ENCODE peak calls at places on chromosomes 6 and 20, in seven cellular contexts. O, V, G, U, Y, N and Q are unnamed samples.
A peak's percentile ranks its signal among the peaks of the same experiment; 100 is the strongest.

GRCh38 chr6:44049989-44050871 is 77.0 kb downstream of the MRPL14 start:
- DNase-seq in G (peak; percentile 6), U (no peak), O (no peak), V (no peak), Y (no peak), N (no peak), Q (no peak)

GRCh38 chr6:27472182-27472616 is 706 bp downstream of the ZNF184 start:
- DNase-seq in V (peak; percentile 68), Y (peak; percentile 51), N (no peak), U (peak; percentile 58), O (peak; percentile 67), G (peak; percentile 77), Q (peak; percentile 77)

GRCh38 chr6:99338188-99338587 is 11.3 kb downstream of the FAXC start:
- DNase-seq in O (no peak), N (no peak), G (no peak), Y (no peak), U (no peak), V (no peak), Q (no peak)

GRCh38 chr20:20210327-20210726 is 157.6 kb upstream of the INSM1 start:
- DNase-seq in V (peak; percentile 73), O (no peak), G (no peak), N (no peak), Y (no peak), U (no peak), Q (no peak)

GRCh38 chr6:8229913-8230312 is 127.6 kb upstream of the EEF1E1 start:
- DNase-seq in O (no peak), N (no peak), V (no peak), G (no peak), U (no peak), Y (no peak), Q (no peak)

GRCh38 chr6:32952817-32953739 is at the start of gene HLA-DMA:
- DNase-seq in V (peak; percentile 90), N (peak; percentile 70), O (peak; percentile 98), Y (peak; percentile 76), G (peak; percentile 91), U (peak; percentile 89), Q (peak; percentile 95)

GRCh38 chr20:47985092-47985850 is 200.0 kb upstream of the SULF2 start:
- DNase-seq in O (peak; percentile 26), Y (no peak), U (no peak), N (no peak), G (no peak), V (no peak), Q (no peak)

GRCh38 chr6:151141685-151142084 is 98.1 kb upstream of the AKAP12 start:
- DNase-seq in G (no peak), V (peak; percentile 9), O (peak; percentile 81), N (no peak), U (no peak), Y (no peak), Q (peak; percentile 88)

GRCh38 chr20:56816349-56816748 is 187.2 kb downstream of the TFAP2C start:
- DNase-seq in Y (no peak), G (no peak), U (no peak), V (no peak), O (no peak), N (no peak), Q (no peak)

DNA sequence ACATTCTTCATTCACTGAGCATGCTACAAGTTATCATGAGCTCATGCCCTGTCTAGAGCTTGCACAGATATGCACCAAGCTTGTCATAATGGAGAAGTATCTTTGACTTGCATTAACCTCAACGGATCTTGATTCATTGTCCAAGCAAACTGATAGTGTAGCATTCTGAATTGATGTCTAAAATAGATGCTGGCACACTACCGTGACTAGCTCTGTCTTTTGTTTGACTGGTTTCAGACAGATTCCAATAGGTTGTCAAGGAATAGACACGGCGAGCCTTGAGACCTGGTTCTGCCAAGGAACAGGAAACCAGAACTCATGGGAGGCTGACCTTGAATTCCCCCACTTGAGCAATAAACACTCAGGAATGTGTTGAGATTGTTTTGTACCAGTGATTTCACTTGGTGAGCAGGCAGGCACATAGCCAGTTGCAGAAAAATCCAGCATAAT is 1153.1 kb upstream of the GJE1 start:
- DNase-seq in G (no peak), V (no peak), Y (peak; percentile 9), N (no peak), U (no peak), O (peak; percentile 99), Q (peak; percentile 97)
- TF ChIP-seq CTCF in G (no peak), V (no peak), Y (no peak), N (no peak), U (no peak), O (no peak), Q (no peak)

DNA sequence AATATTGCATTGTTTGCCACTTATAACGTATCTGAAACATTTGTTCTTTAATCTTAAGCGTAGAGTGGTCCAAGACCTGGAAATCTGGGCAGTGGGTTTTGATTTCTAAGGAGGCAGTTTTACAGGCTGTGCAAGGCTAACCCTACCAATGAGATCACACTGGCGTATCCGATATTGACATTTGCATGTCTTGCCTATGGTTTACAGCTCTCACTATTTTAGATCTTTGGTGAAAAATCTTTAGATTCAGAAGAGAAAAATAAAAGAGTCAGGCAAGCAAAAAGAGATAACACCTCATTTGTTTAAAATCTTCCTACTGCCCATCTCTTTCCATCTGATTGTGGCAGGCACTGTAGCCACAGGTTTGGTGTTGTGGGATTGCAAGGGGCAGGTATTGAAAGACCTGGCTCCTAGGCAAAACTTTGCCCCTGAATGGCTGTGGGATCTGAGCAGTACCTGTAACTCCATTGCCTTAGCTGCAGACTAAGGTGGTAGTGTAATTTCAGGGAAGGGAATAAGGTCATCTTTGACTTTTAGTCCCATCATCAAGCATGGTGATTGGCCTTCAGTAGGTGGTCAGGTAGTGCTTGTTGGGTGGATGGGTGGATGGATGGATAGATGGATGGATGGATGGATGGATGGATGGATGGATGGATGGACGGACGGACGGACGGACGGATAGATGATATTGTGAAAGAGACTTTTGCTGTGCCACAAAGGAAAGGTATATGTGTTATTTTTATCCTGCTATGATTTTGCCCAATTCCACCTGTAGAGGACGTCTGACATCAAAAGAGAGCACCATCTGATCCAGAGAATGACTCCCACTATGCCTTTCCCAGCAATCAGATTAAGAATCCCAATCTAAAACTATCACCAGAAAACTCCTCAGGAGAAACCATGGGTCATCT is 1.9 kb downstream of the TNFAIP3 start:
- DNase-seq in Y (no peak), G (no peak), O (no peak), U (no peak), V (no peak), N (no peak), Q (no peak)
- H3K4me3 ChIP-seq in Y (peak overlapping the region; percentile 93), G (peak overlapping the region; percentile 74), O (peak overlapping the region; percentile 78), U (no peak overlapping the region), V (peak overlapping the region; percentile 88), N (no peak overlapping the region), Q (peak overlapping the region; percentile 90)

GRCh38 chr6:153503810-153504209 is 372.7 kb upstream of the RGS17 start:
- DNase-seq in V (no peak), N (no peak), Y (no peak), G (no peak), O (peak; percentile 6), U (no peak), Q (no peak)
- TF ChIP-seq CTCF in V (no peak), N (no peak), Y (no peak), G (no peak), O (peak; percentile 27), U (no peak), Q (no peak)

GRCh38 chr6:101853226-101853625 is 459.7 kb downstream of the GRIK2 start:
- DNase-seq in V (no peak), Y (no peak), O (no peak), G (no peak), U (no peak), N (no peak), Q (peak; percentile 23)
- H3K4me3 ChIP-seq in V (no peak overlapping the region), Y (no peak overlapping the region), O (no peak overlapping the region), G (no peak overlapping the region), U (no peak overlapping the region), N (no peak overlapping the region), Q (no peak overlapping the region)

GRCh38 chr20:59403261-59403961 is 103.0 kb downstream of the EDN3 start:
- DNase-seq in G (peak; percentile 62), U (peak; percentile 60), N (peak; percentile 52), Y (no peak), O (no peak), V (peak; percentile 33), Q (peak; percentile 10)

GRCh38 chr20:59405819-59406218 is 105.4 kb downstream of the EDN3 start:
- DNase-seq in G (no peak), U (no peak), N (no peak), V (no peak), O (no peak), Y (no peak), Q (no peak)

GRCh38 chr20:59403962-59404314 is 103.5 kb downstream of the EDN3 start:
- DNase-seq in V (no peak), O (no peak), Y (no peak), G (no peak), U (no peak), N (no peak), Q (no peak)

GRCh38 chr20:59405226-59405815 is 104.9 kb downstream of the EDN3 start:
- DNase-seq in G (no peak), O (no peak), V (no peak), Y (no peak), U (no peak), N (no peak), Q (no peak)

GRCh38 chr20:59404749-59405148 is 104.3 kb downstream of the EDN3 start:
- DNase-seq in Y (no peak), O (no peak), N (no peak), U (no peak), G (no peak), V (no peak), Q (no peak)
- TF ChIP-seq CTCF in Y (no peak), O (no peak), N (no peak), U (no peak), G (no peak), V (no peak), Q (no peak)

GRCh38 chr6:112800916-112801315 is 453.8 kb downstream of the RFPL4B start:
- DNase-seq in N (no peak), U (no peak), G (no peak), Y (no peak), V (no peak), O (no peak), Q (no peak)

GRCh38 chr6:112800439-112800838 is 453.3 kb downstream of the RFPL4B start:
- DNase-seq in U (no peak), O (no peak), Y (no peak), N (no peak), G (no peak), V (no peak), Q (no peak)

GRCh38 chr6:112799889-112800288 is 452.8 kb downstream of the RFPL4B start:
- DNase-seq in G (no peak), U (no peak), N (no peak), O (no peak), V (no peak), Y (no peak), Q (no peak)

GRCh38 chr6:112802154-112802553 is 455.0 kb downstream of the RFPL4B start:
- DNase-seq in N (no peak), Y (no peak), O (peak; percentile 84), U (no peak), G (no peak), V (no peak), Q (peak; percentile 85)

GRCh38 chr6:112801681-112802080 is 454.6 kb downstream of the RFPL4B start:
- DNase-seq in G (no peak), Y (no peak), U (no peak), O (no peak), V (no peak), N (no peak), Q (no peak)
- H3K4me3 ChIP-seq in G (no peak overlapping the region), Y (no peak overlapping the region), U (no peak overlapping the region), O (no peak overlapping the region), V (no peak overlapping the region), N (no peak overlapping the region), Q (no peak overlapping the region)